ENCODE peak calls at places on chromosomes 5 and 9, in five cellular contexts. V is OCI-LY7, Y is Caco-2, Q is GDM1, Z is NCI-H1092. B is an unnamed sample.

GRCh38 chr5:123807177-123807900 is 295.4 kb downstream of the CSNK1G3 start:
- DNase-seq in Y (peak), Z (peak), V (no peak), Q (no peak), B (no peak)

GRCh38 chr9:117188394-117188793 is 226.5 kb downstream of the ASTN2 start:
- DNase-seq in Q (no peak), Y (no peak), Z (no peak), V (no peak), B (no peak)

GRCh38 chr9:89635816-89636215 is 31.0 kb downstream of the GADD45G start:
- DNase-seq in Q (no peak), Z (peak), V (no peak), Y (no peak), B (no peak)

GRCh38 chr5:126846344-126846743 is 69.4 kb downstream of the LMNB1 start:
- DNase-seq in Z (no peak), Q (no peak), Y (no peak), V (no peak), B (no peak)

GRCh38 chr5:55218966-55219365 is 8.1 kb downstream of the MCIDAS start:
- DNase-seq in Z (no peak), Y (peak), Q (no peak), V (no peak), B (no peak)

GRCh38 chr5:42317575-42317974 is 105.7 kb upstream of the GHR start:
- DNase-seq in Y (no peak), Z (no peak), Q (no peak), V (no peak), B (no peak)

GRCh38 chr5:8825161-8825757 is 720.6 kb downstream of the SEMA5A start:
- DNase-seq in Z (no peak), Y (no peak), V (no peak), Q (no peak), B (no peak)

GRCh38 chr5:81393783-81394718 is at the start of gene ACOT12:
- DNase-seq in Y (no peak), Z (peak), V (no peak), Q (no peak), B (no peak)

GRCh38 chr5:126509339-126509738 is 85.7 kb downstream of the ALDH7A1 start:
- DNase-seq in Q (no peak), V (no peak), Z (no peak), Y (no peak), B (no peak)

B was measured in memory B cell.